ENCODE peak calls at places on chromosomes 5 and 9, in seven cellular contexts. Q, T, G, Z, U, B and P are unnamed samples.

GRCh38 chr5:173973614-173973969 is 15.4 kb upstream of the C5orf47 start:
- DNase-seq in Q (no peak), T (peak), G (no peak), Z (peak), U (no peak), B (no peak), P (no peak)

GRCh38 chr5:141960449-141961323 is 2.7 kb upstream of the PCDH12 start:
- DNase-seq in Q (peak), T (peak), G (peak), Z (peak), U (peak), B (peak), P (peak)

GRCh38 chr5:144032375-144032774 is 138.1 kb downstream of the YIPF5 start:
- DNase-seq in Q (no peak), T (no peak), G (no peak), Z (no peak), U (no peak), B (no peak), P (no peak)

GRCh38 chr5:102796014-102796413 is 40.9 kb downstream of the PAM start:
- DNase-seq in Q (no peak), T (no peak), G (no peak), Z (no peak), U (no peak), B (no peak), P (no peak)

GRCh38 chr5:139482050-139482889 is at the start of gene STING1:
- DNase-seq in Q (peak), T (peak), G (peak), Z (peak), U (peak), B (peak), P (peak)

GRCh38 chr9:35518212-35518917 is 28.5 kb downstream of the RUSC2 start:
- DNase-seq in Q (no peak), T (no peak), G (peak), Z (no peak), U (peak), B (peak), P (no peak)

GRCh38 chr5:149855371-149855770 is 89.2 kb downstream of the PDE6A start:
- DNase-seq in Q (peak), T (no peak), G (no peak), Z (no peak), U (peak), B (peak), P (no peak)

GRCh38 chr5:60173672-60174071 is 280.1 kb upstream of the PDE4D start:
- DNase-seq in Q (no peak), T (no peak), G (no peak), Z (no peak), U (no peak), B (no peak), P (no peak)

GRCh38 chr9:126327016-126327749 is 554 bp downstream of the MVB12B start:
- DNase-seq in Q (no peak), T (peak), G (no peak), Z (peak), U (peak), B (no peak), P (no peak)

GRCh38 chr9:70478963-70479641 is 64.6 kb upstream of the KLF9 start:
- DNase-seq in Q (no peak), T (no peak), G (no peak), Z (no peak), U (no peak), B (peak), P (peak)